ENCODE peak calls at places on chromosomes 5 and 9, in six cellular contexts. C is A549, P is astrocyte, D is iPS DF 6.9, J is AG04450, T is H1. Z is an unnamed sample.

GRCh38 chr9:92715488-92716231 is 45.7 kb upstream of the IPPK start:
- DNase-seq in C (no peak), T (peak; percentile 30), P (peak; percentile 19), D (no peak), J (no peak), Z (peak; percentile 54)

GRCh38 chr9:136117291-136118060 is 1.2 kb downstream of the TMEM250 start:
- DNase-seq in T (no peak), J (no peak), P (no peak), C (peak; percentile 48), D (no peak), Z (no peak)

GRCh38 chr5:69450116-69450515 is 35.2 kb downstream of the MARVELD2 start:
- DNase-seq in T (no peak), C (peak; percentile 42), J (peak; percentile 59), P (peak; percentile 96), D (no peak), Z (no peak)

GRCh38 chr9:108836319-108836718 is 19.5 kb downstream of the ACTL7B start:
- DNase-seq in J (no peak), P (no peak), T (no peak), C (no peak), D (no peak), Z (no peak)

GRCh38 chr5:194603-195209 is 3.4 kb downstream of the LRRC14B start:
- DNase-seq in D (no peak), C (no peak), J (no peak), T (no peak), P (no peak), Z (no peak)

GRCh38 chr5:90477073-90477472 is 2.4 kb downstream of the POLR3G start:
- DNase-seq in D (no peak), P (no peak), T (peak; percentile 64), J (no peak), C (no peak), Z (no peak)

GRCh38 chr5:32232441-32233219 is 58.5 kb upstream of the GOLPH3 start:
- DNase-seq in D (no peak), P (peak; percentile 39), T (peak; percentile 86), C (peak; percentile 73), J (peak; percentile 34), Z (no peak)

GRCh38 chr5:167763772-167764171 is 527.7 kb upstream of the WWC1 start:
- DNase-seq in P (peak; percentile 96), D (no peak), J (no peak), T (no peak), C (no peak), Z (no peak)

GRCh38 chr9:131397100-131397790 is 3.4 kb downstream of the PRRC2B start:
- DNase-seq in C (no peak), J (no peak), D (no peak), P (peak; percentile 65), T (peak; percentile 61), Z (no peak)

GRCh38 chr9:116549061-116549664 is 137.9 kb upstream of the TRIM32 start:
- DNase-seq in C (peak; percentile 89), P (peak; percentile 90), J (peak; percentile 87), D (no peak), T (no peak), Z (peak; percentile 93)

GRCh38 chr9:79263666-79264460 is 307.9 kb upstream of the TLE4 start:
- DNase-seq in J (no peak), T (no peak), D (no peak), C (no peak), P (peak; percentile 63), Z (no peak)

GRCh38 chr5:15933481-15934207 is 245.9 kb downstream of the MARCHF11 start:
- DNase-seq in J (no peak), P (peak; percentile 78), C (no peak), T (no peak), D (no peak), Z (no peak)

GRCh38 chr5:18072600-18072999 is 438.3 kb downstream of the TAF11L14 start:
- DNase-seq in P (no peak), T (no peak), C (no peak), J (no peak), D (no peak), Z (no peak)

GRCh38 chr9:13569706-13570423 is 290.4 kb upstream of the MPDZ start:
- DNase-seq in J (no peak), D (no peak), C (no peak), P (peak; percentile 80), T (no peak), Z (no peak)

GRCh38 chr5:111308951-111309350 is 84.8 kb downstream of the CAMK4 start:
- DNase-seq in C (no peak), P (no peak), T (peak; percentile 45), J (no peak), D (peak; percentile 13), Z (no peak)

GRCh38 chr9:129990269-129991005 is 52.6 kb downstream of the FNBP1 start:
- DNase-seq in J (no peak), T (no peak), P (no peak), D (no peak), C (no peak), Z (no peak)

GRCh38 chr5:60743511-60744314 is 43.7 kb upstream of the DEPDC1B start:
- DNase-seq in C (no peak), T (no peak), P (no peak), J (no peak), D (no peak), Z (no peak)

GRCh38 chr5:10593531-10594181 is 29.8 kb downstream of the ANKRD33B start:
- DNase-seq in C (no peak), P (no peak), J (no peak), D (no peak), T (no peak), Z (no peak)

GRCh38 chr9:134405527-134405926 is 79.3 kb downstream of the RXRA start:
- DNase-seq in T (no peak), D (no peak), C (no peak), J (no peak), P (no peak), Z (no peak)

GRCh38 chr5:31706186-31706585 is 67.3 kb downstream of the PDZD2 start:
- DNase-seq in C (no peak), T (no peak), J (no peak), P (no peak), D (no peak), Z (no peak)

GRCh38 chr9:123517512-123517911 is 161.5 kb downstream of the CRB2 start:
- DNase-seq in P (no peak), C (no peak), T (no peak), D (no peak), J (no peak), Z (no peak)

GRCh38 chr9:38318755-38319495 is 73.6 kb upstream of the ALDH1B1 start:
- DNase-seq in D (no peak), P (no peak), T (peak; percentile 17), J (peak; percentile 54), C (peak; percentile 10), Z (no peak)

GRCh38 chr5:169244812-169245211 is 56.1 kb downstream of the SLIT3 start:
- DNase-seq in C (no peak), P (no peak), T (no peak), D (no peak), J (no peak), Z (no peak)

GRCh38 chr5:169242849-169243186 is 58.1 kb downstream of the SLIT3 start:
- DNase-seq in T (no peak), P (peak; percentile 32), C (no peak), D (no peak), J (no peak), Z (no peak)

GRCh38 chr5:169243651-169244422 is 57.1 kb downstream of the SLIT3 start:
- DNase-seq in D (no peak), J (no peak), T (no peak), P (no peak), C (no peak), Z (no peak)

DNA sequence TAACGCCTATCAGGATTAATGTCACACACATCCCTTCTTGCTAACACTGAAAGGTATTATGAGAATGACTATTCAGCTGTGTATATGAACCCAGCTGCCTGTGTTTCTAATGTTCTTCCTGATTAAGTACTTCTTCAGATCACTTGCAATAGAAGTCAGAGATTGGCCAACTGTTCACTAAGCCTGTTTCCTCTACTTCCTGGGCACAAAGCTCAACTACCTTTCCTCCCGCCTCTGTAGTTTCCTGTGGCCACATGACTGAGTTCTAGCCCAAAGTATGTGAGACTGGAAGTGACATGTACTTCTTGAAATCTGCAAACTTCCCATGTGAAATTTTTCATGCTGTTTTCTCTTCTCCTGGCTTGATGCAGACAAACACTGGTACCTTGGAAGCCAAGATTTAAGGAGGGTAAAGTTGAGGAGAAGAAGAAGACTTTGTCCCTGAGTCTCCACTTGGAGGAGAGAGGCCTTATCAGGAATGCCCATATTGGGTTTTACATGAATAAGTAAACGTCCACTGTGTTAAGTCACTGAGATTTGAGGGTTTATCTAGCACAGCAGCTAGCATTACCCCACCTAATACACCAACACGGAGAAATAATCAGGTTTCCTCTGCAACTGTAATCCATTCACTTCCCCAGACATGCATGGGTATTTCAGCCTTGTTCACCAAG is 58.6 kb downstream of the SLIT3 start:
- DNase-seq in T (no peak), C (no peak), J (no peak), D (no peak), P (no peak), Z (no peak)
- H3K27ac ChIP-seq in T (no peak overlapping the region), C (no peak overlapping the region), J (no peak overlapping the region), D (no peak overlapping the region), P (no peak overlapping the region), Z (no peak overlapping the region)

DNA sequence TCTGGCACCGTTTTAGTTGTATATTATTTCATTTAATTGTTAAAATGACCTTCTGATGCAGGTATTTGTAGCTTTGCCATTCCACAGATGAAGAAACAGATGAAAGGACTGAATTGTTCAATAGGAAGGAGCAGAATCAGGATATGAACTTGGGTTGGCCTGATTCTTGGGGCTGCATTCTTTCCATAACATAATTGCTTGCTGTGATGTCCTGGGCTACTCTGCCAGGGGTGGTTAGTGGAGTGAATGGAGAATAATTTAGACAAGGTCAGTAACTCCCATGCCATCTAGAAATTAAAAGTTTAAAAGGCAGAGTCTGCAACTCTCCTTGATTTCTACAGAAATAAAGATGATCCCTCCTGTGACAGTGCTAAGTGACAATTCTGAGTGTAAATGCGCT is 15.9 kb downstream of the TLR4 start:
- DNase-seq in D (no peak), J (no peak), P (no peak), T (no peak), C (no peak), Z (no peak)
- H3K27ac ChIP-seq in D (no peak overlapping the region), J (no peak overlapping the region), P (no peak overlapping the region), T (no peak overlapping the region), C (no peak overlapping the region), Z (no peak overlapping the region)

GRCh38 chr9:98962861-98963260 is 19.2 kb downstream of the COL15A1 start:
- DNase-seq in P (peak; percentile 55), J (no peak), D (no peak), T (no peak), C (no peak), Z (no peak)
- H3K27ac ChIP-seq in P (no peak overlapping the region), J (no peak overlapping the region), D (no peak overlapping the region), T (no peak overlapping the region), C (no peak overlapping the region), Z (no peak overlapping the region)

DNA sequence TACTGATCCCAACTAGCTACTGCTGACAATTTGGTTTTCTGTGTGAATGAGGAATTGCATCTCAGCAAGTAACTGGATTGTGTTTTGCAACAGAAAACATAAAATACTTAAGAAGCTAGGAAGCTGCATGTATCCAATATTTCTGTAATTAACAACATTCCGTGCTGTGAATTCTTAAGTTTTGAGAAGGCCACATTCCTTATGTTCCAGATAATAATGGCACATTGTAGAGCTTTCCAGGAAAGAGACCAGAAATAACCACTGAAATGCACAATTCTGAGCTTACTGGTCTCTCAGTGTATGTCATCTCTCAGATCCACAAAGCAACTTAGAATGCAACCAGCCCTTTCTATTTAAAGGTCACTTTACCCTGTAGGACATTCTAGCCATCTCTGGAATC is 306.9 kb upstream of the NMUR2 start:
- DNase-seq in C (no peak), T (no peak), P (peak; percentile 14), J (no peak), D (no peak), Z (no peak)
- H3K27ac ChIP-seq in C (no peak overlapping the region), T (no peak overlapping the region), P (no peak overlapping the region), J (no peak overlapping the region), D (no peak overlapping the region), Z (no peak overlapping the region)